ENCODE peak calls at places on chromosomes 12 and 14, in seven cellular contexts. I is RCC 7860; Q is GM13977; K is GM13976; L is BE2C; T is cardiac muscle cell; J is activated CD4-positive, alpha-beta T cell treated with anti-CD3 and anti-CD28 coated beads, Interleukin-2, amount 50 U/mL, for 1 hour. M is an unnamed sample.
A peak's percentile ranks its signal among the peaks of the same experiment; 100 is the strongest.

GRCh38 chr12:119809023-119809422 is 68.1 kb downstream of the CIT start:
- DNase-seq in Q (peak; percentile 42), T (no peak), J (no peak), I (no peak), K (peak; percentile 38), L (no peak), M (no peak)

GRCh38 chr12:68236421-68237059 is 10.9 kb upstream of the IL26 start:
- DNase-seq in K (peak; percentile 27), I (peak; percentile 19), T (no peak), L (no peak), J (peak; percentile 10), Q (peak; percentile 27), M (no peak)

GRCh38 chr12:118166946-118167345 is 31.0 kb downstream of the PEBP1 start:
- DNase-seq in Q (peak; percentile 86), I (no peak), T (no peak), K (peak; percentile 88), L (no peak), J (no peak), M (no peak)

GRCh38 chr14:92463141-92463540 is 50.4 kb upstream of the RIN3 start:
- DNase-seq in I (no peak), T (no peak), K (no peak), L (no peak), Q (no peak), J (no peak), M (no peak)

GRCh38 chr14:59038746-59039145 is 149.7 kb upstream of the DAAM1 start:
- DNase-seq in K (no peak), T (no peak), I (no peak), L (no peak), J (no peak), Q (no peak), M (no peak)

GRCh38 chr12:51533799-51534198 is 57.2 kb upstream of the SCN8A start:
- DNase-seq in T (peak; percentile 41), J (no peak), I (no peak), K (no peak), Q (no peak), L (no peak), M (peak; percentile 17)

GRCh38 chr12:107235600-107235999 is 142.3 kb upstream of the CRY1 start:
- DNase-seq in J (no peak), I (no peak), Q (no peak), L (no peak), T (no peak), K (no peak), M (no peak)

GRCh38 chr12:116397148-116397547 is 119.7 kb upstream of the MED13L start:
- DNase-seq in K (no peak), Q (no peak), L (no peak), T (no peak), J (no peak), I (no peak), M (peak; percentile 86)

GRCh38 chr12:524167-524951 is 64.6 kb downstream of the B4GALNT3 start:
- DNase-seq in I (no peak), T (no peak), K (no peak), Q (no peak), L (no peak), J (no peak), M (peak; percentile 35)

GRCh38 chr12:124867389-124867930 is 3.8 kb upstream of the SCARB1 start:
- DNase-seq in J (no peak), K (no peak), Q (no peak), L (no peak), I (peak; percentile 39), T (no peak), M (peak; percentile 88)

GRCh38 chr14:62957562-62957961 is 87.7 kb downstream of the KCNH5 start:
- DNase-seq in I (peak; percentile 59), L (peak; percentile 12), K (no peak), Q (no peak), J (no peak), T (no peak), M (peak; percentile 92)

GRCh38 chr12:13193403-13194100 is 3.0 kb upstream of the EMP1 start:
- DNase-seq in T (no peak), I (no peak), K (no peak), L (no peak), Q (no peak), J (no peak), M (no peak)

GRCh38 chr14:49549881-49550280 is 36.3 kb downstream of the RPS29 start:
- DNase-seq in J (no peak), I (peak; percentile 16), K (no peak), L (no peak), Q (no peak), T (no peak), M (peak; percentile 25)

GRCh38 chr14:92471919-92472318 is 41.7 kb upstream of the RIN3 start:
- DNase-seq in K (no peak), I (peak; percentile 55), L (no peak), J (no peak), T (no peak), Q (no peak), M (peak; percentile 91)

GRCh38 chr12:4320287-4320858 is 640 bp upstream of the TIGAR start:
- DNase-seq in K (no peak), I (no peak), L (no peak), J (no peak), Q (no peak), T (no peak), M (no peak)

GRCh38 chr12:13386269-13387039 is 189.9 kb downstream of the EMP1 start:
- DNase-seq in Q (no peak), K (no peak), I (no peak), L (no peak), T (no peak), J (no peak), M (no peak)

GRCh38 chr14:63524537-63525155 is 18.5 kb downstream of the PPP2R5E start:
- DNase-seq in L (no peak), T (no peak), I (peak; percentile 59), J (no peak), K (no peak), Q (no peak), M (no peak)

GRCh38 chr12:59219148-59219547 is 298.8 kb upstream of the LRIG3 start:
- DNase-seq in K (no peak), I (no peak), J (no peak), T (no peak), L (no peak), Q (no peak), M (no peak)

GRCh38 chr14:79584679-79585078 is 626.6 kb downstream of the DIO2 start:
- DNase-seq in L (no peak), K (no peak), T (peak; percentile 26), Q (no peak), I (peak; percentile 80), J (no peak), M (peak; percentile 95)

GRCh38 chr12:60230103-60230502 is 634.3 kb downstream of the SLC16A7 start:
- DNase-seq in Q (no peak), J (no peak), K (no peak), I (no peak), T (no peak), L (no peak), M (no peak)

GRCh38 chr12:124083708-124084107 is 110.7 kb downstream of the ZNF664 start:
- DNase-seq in I (no peak), T (no peak), J (no peak), L (no peak), Q (no peak), K (no peak), M (no peak)

GRCh38 chr12:110266980-110267620 is 13.9 kb upstream of the ATP2A2 start:
- DNase-seq in L (peak; percentile 77), K (no peak), J (no peak), T (peak; percentile 64), Q (no peak), I (no peak), M (peak; percentile 68)

GRCh38 chr12:57452181-57452936 is 2.7 kb upstream of the INHBE start:
- DNase-seq in I (no peak), Q (no peak), J (no peak), K (peak; percentile 51), L (no peak), T (peak; percentile 94), M (peak; percentile 89)

GRCh38 chr12:45234134-45234865 is 18.4 kb downstream of the ANO6 start:
- DNase-seq in I (peak; percentile 85), J (no peak), K (no peak), Q (no peak), L (peak; percentile 44), T (peak; percentile 81), M (peak; percentile 96)

GRCh38 chr14:92040431-92041040 is 677 bp upstream of the TRIP11 start:
- DNase-seq in I (peak; percentile 8), K (peak; percentile 43), Q (peak; percentile 38), L (no peak), T (peak; percentile 12), J (no peak), M (peak; percentile 25)

GRCh38 chr12:106586803-106587684 is 4.2 kb downstream of the RFX4 start:
- DNase-seq in T (peak; percentile 62), I (no peak), L (no peak), Q (no peak), K (no peak), J (no peak), M (no peak)

GRCh38 chr12:96121271-96121711 is 72.9 kb upstream of the ELK3 start:
- DNase-seq in Q (peak; percentile 38), T (no peak), L (no peak), K (peak; percentile 55), I (peak; percentile 77), J (no peak), M (peak; percentile 58)